ENCODE peak calls at places on chromosome 6, in four cellular contexts. One of them, this sample, is unnamed.

GRCh38 chr6:42050897-42051653 is 751 bp downstream of the TAF8 start:
- DNase-seq in right lobe of liver: no peak
- DNase-seq in adrenal gland: no peak
- DNase-seq in breast epithelium: no peak
- DNase-seq in this sample: no peak

GRCh38 chr6:57117801-57118200 is 27.8 kb downstream of the ZNF451 start:
- DNase-seq in right lobe of liver: no peak
- DNase-seq in adrenal gland: no peak
- DNase-seq in breast epithelium: no peak
- DNase-seq in this sample: no peak

GRCh38 chr6:151121900-151122299 is 117.9 kb upstream of the AKAP12 start:
- DNase-seq in right lobe of liver: peak
- DNase-seq in adrenal gland: peak
- DNase-seq in breast epithelium: no peak
- DNase-seq in this sample: no peak

GRCh38 chr6:125818659-125819297 is 28.0 kb downstream of the NCOA7 start:
- DNase-seq in right lobe of liver: no peak
- DNase-seq in adrenal gland: no peak
- DNase-seq in breast epithelium: no peak
- DNase-seq in this sample: no peak

GRCh38 chr6:63844287-63844686 is 208.7 kb downstream of the PHF3 start:
- DNase-seq in right lobe of liver: no peak
- DNase-seq in adrenal gland: no peak
- DNase-seq in breast epithelium: no peak
- DNase-seq in this sample: no peak

GRCh38 chr6:69105288-69105687 is 470.2 kb downstream of the ADGRB3 start:
- DNase-seq in right lobe of liver: no peak
- DNase-seq in adrenal gland: no peak
- DNase-seq in breast epithelium: no peak
- DNase-seq in this sample: no peak

GRCh38 chr6:42404494-42404893 is 47.2 kb downstream of the TRERF1 start:
- DNase-seq in right lobe of liver: peak
- DNase-seq in adrenal gland: no peak
- DNase-seq in breast epithelium: no peak
- DNase-seq in this sample: peak

GRCh38 chr6:35478259-35478658 is 10.1 kb downstream of the RPL10A start:
- DNase-seq in right lobe of liver: no peak
- DNase-seq in adrenal gland: no peak
- DNase-seq in breast epithelium: no peak
- DNase-seq in this sample: no peak

GRCh38 chr6:18260448-18261106 is 3.8 kb downstream of the DEK start:
- DNase-seq in right lobe of liver: no peak
- DNase-seq in adrenal gland: no peak
- DNase-seq in breast epithelium: no peak
- DNase-seq in this sample: no peak

GRCh38 chr6:109059591-109060021 is 35.0 kb downstream of the SESN1 start:
- DNase-seq in right lobe of liver: no peak
- DNase-seq in adrenal gland: no peak
- DNase-seq in breast epithelium: no peak
- DNase-seq in this sample: no peak

GRCh38 chr6:34423254-34423653 is 2.6 kb downstream of the RPS10 start:
- DNase-seq in right lobe of liver: no peak
- DNase-seq in adrenal gland: no peak
- DNase-seq in breast epithelium: no peak
- DNase-seq in this sample: no peak

GRCh38 chr6:87473419-87473903 is 687 bp downstream of the SLC35A1 start:
- DNase-seq in right lobe of liver: no peak
- DNase-seq in adrenal gland: peak
- DNase-seq in breast epithelium: no peak
- DNase-seq in this sample: peak

GRCh38 chr6:137697267-137697938 is 169.7 kb upstream of the TNFAIP3 start:
- DNase-seq in right lobe of liver: no peak
- DNase-seq in adrenal gland: no peak
- DNase-seq in breast epithelium: no peak
- DNase-seq in this sample: no peak
- TF ChIP-seq POLR2A in right lobe of liver: no peak
- TF ChIP-seq POLR2A in adrenal gland: no peak
- TF ChIP-seq POLR2A in breast epithelium: no peak
- TF ChIP-seq POLR2A in this sample: no peak

DNA sequence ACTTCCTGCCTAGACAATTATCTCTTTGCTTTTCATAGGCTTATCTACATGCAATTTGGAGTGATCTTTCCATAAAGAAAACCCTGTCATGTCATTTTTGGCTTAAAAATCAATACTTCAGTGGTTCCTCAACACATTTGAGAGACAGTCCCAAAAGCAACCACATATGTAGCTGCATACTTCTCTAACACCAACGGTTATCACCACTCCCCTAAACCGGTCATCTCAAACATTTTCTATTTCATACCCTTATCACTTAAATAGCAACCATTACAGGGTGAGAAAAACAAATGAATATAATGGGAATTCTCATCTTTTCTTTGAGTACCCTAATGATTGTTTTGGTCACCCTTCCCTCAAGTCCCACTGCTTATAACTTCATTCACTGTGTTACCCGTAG is 5.1 kb downstream of the GLO1 start:
- DNase-seq in right lobe of liver: no peak
- DNase-seq in adrenal gland: no peak
- DNase-seq in breast epithelium: no peak
- DNase-seq in this sample: no peak
- TF ChIP-seq POLR2A in right lobe of liver: no peak
- TF ChIP-seq POLR2A in adrenal gland: no peak
- TF ChIP-seq POLR2A in breast epithelium: no peak
- TF ChIP-seq POLR2A in this sample: no peak

GRCh38 chr6:52577022-52577777 is at the start of gene TRAM2:
- DNase-seq in right lobe of liver: peak
- DNase-seq in adrenal gland: peak
- DNase-seq in breast epithelium: peak
- DNase-seq in this sample: peak
- TF ChIP-seq POLR2A in right lobe of liver: peak
- TF ChIP-seq POLR2A in adrenal gland: peak
- TF ChIP-seq POLR2A in breast epithelium: no peak
- TF ChIP-seq POLR2A in this sample: peak

DNA sequence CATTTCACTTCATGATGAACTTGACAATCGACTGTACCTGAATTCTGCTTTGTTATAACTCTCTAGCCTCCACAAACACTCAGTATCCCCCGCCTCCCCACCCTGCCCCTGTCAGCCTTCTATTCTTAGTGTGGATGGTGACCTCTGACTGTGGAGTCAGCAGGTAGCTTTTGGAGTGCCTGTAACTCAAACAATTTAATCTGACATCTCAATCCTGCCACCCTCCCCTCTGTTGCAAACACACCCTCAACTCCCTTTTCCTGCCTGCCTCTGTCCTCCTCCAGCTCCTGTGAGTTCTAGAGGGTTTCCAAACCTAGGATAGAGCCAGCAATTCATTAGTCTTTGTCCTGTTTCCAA is 20.3 kb downstream of the DAAM2 start:
- DNase-seq in right lobe of liver: no peak
- DNase-seq in adrenal gland: no peak
- DNase-seq in breast epithelium: no peak
- DNase-seq in this sample: no peak
- TF ChIP-seq POLR2A in right lobe of liver: no peak
- TF ChIP-seq POLR2A in adrenal gland: no peak
- TF ChIP-seq POLR2A in breast epithelium: no peak
- TF ChIP-seq POLR2A in this sample: no peak

GRCh38 chr6:111087106-111087835 is at the start of gene SLC16A10:
- DNase-seq in right lobe of liver: peak
- DNase-seq in adrenal gland: peak
- DNase-seq in breast epithelium: no peak
- DNase-seq in this sample: peak
- TF ChIP-seq POLR2A in right lobe of liver: peak
- TF ChIP-seq POLR2A in adrenal gland: peak
- TF ChIP-seq POLR2A in breast epithelium: no peak
- TF ChIP-seq POLR2A in this sample: peak

GRCh38 chr6:28264834-28265401 is 2.0 kb upstream of the ZSCAN26 start:
- DNase-seq in right lobe of liver: no peak
- DNase-seq in adrenal gland: no peak
- DNase-seq in breast epithelium: no peak
- DNase-seq in this sample: no peak

GRCh38 chr6:28267695-28268059 is 734 bp downstream of the ZSCAN26 start:
- DNase-seq in right lobe of liver: no peak
- DNase-seq in adrenal gland: no peak
- DNase-seq in breast epithelium: no peak
- DNase-seq in this sample: no peak

GRCh38 chr6:28266563-28266961 is 381 bp upstream of the ZSCAN26 start:
- DNase-seq in right lobe of liver: no peak
- DNase-seq in adrenal gland: no peak
- DNase-seq in breast epithelium: no peak
- DNase-seq in this sample: no peak

GRCh38 chr6:28269492-28269891 is 2.5 kb downstream of the ZSCAN26 start:
- DNase-seq in right lobe of liver: no peak
- DNase-seq in adrenal gland: no peak
- DNase-seq in breast epithelium: no peak
- DNase-seq in this sample: peak

DNA sequence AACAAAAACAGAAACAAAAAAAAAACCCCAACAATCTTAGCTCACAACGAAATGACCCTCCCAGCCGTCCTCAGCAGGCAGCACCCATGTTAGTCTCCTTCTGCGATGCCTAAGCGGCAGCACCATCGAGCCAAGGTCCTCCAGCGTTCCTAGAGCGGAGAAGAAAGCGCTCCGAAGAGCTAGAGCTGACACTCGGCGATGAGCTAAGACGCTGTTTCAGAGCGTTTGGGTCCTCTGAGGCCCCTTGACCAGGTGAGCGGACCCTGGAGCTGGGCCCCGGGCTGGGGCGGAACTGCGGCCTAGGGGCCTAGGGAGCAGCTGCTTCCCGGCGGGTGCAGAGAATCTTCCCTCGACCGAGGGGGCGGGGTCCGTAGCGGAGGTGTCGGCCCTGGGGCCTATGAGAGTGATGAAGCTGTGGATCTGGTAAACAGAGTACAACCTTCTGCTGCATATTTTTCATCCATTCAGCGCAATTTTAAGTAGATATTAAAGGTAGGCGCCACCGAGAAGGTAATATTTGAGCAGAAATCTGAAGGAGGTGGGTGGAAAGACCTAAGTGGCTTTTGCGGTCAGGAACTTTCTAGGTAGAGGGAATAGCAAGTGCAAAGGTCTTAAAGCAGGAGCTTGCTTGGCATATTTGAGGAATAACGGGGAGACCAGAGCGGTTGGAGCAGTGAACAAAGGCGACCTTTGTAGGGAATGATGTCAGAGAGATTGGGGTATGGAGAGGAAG is at the start of gene ZSCAN26:
- DNase-seq in right lobe of liver: peak
- DNase-seq in adrenal gland: peak
- DNase-seq in breast epithelium: peak
- DNase-seq in this sample: peak
- TF ChIP-seq POLR2A in right lobe of liver: peak
- TF ChIP-seq POLR2A in adrenal gland: peak
- TF ChIP-seq POLR2A in breast epithelium: no peak
- TF ChIP-seq POLR2A in this sample: peak

GRCh38 chr6:46652232-46652602 is 401 bp downstream of the CYP39A1 start:
- DNase-seq in right lobe of liver: no peak
- DNase-seq in adrenal gland: no peak
- DNase-seq in breast epithelium: no peak
- DNase-seq in this sample: no peak

GRCh38 chr6:46651006-46651405 is 1.6 kb downstream of the CYP39A1 start:
- DNase-seq in right lobe of liver: no peak
- DNase-seq in adrenal gland: no peak
- DNase-seq in breast epithelium: no peak
- DNase-seq in this sample: no peak

GRCh38 chr6:46653439-46653942 is 716 bp downstream of the SLC25A27 start:
- DNase-seq in right lobe of liver: no peak
- DNase-seq in adrenal gland: no peak
- DNase-seq in breast epithelium: no peak
- DNase-seq in this sample: no peak

GRCh38 chr6:46651766-46652165 is 852 bp downstream of the CYP39A1 start:
- DNase-seq in right lobe of liver: no peak
- DNase-seq in adrenal gland: no peak
- DNase-seq in breast epithelium: no peak
- DNase-seq in this sample: no peak

DNA sequence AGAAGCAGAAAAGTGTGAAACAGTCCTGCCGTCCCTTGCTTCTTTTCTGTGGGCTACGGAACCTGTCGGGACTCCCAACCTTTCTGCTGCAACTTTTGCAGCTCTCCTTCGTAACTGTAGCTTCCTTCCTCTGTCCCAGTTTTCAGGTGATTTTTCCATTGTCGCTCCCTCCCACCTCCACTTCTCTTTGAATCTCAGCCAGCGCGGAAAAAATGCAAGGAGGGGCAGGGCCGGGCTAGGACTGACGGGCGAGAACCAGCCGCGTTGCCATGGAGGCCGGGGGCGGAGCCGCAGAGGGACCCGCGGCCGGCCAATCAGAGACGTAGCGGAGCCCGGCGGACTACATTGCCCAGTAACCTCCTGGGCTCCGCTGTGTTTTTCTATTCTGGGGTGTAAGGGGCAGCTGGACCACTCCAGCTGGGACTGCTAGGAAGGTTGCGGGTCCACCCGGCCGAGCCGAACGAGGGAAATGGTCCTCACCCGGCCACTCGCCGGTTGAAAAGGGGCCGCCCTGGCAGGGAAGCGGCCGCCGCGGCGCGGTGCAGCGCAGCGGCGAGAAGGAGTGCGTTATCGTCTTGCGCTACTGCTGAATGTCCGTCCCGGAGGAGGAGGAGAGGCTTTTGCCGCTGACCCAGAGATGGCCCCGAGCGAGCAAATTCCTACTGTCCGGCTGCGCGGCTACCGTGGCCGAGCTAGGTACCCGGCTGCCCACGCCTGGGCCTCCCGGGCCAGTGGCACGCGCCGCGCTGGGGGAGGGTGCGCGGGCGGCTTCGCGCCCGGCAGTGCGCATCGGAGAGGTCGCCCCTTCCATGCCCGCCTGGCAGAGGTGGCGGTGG is at the start of the genes CYP39A1 and SLC25A27:
- DNase-seq in right lobe of liver: peak
- DNase-seq in adrenal gland: peak
- DNase-seq in breast epithelium: peak
- DNase-seq in this sample: peak
- TF ChIP-seq POLR2A in right lobe of liver: peak
- TF ChIP-seq POLR2A in adrenal gland: peak
- TF ChIP-seq POLR2A in breast epithelium: peak
- TF ChIP-seq POLR2A in this sample: no peak

DNA sequence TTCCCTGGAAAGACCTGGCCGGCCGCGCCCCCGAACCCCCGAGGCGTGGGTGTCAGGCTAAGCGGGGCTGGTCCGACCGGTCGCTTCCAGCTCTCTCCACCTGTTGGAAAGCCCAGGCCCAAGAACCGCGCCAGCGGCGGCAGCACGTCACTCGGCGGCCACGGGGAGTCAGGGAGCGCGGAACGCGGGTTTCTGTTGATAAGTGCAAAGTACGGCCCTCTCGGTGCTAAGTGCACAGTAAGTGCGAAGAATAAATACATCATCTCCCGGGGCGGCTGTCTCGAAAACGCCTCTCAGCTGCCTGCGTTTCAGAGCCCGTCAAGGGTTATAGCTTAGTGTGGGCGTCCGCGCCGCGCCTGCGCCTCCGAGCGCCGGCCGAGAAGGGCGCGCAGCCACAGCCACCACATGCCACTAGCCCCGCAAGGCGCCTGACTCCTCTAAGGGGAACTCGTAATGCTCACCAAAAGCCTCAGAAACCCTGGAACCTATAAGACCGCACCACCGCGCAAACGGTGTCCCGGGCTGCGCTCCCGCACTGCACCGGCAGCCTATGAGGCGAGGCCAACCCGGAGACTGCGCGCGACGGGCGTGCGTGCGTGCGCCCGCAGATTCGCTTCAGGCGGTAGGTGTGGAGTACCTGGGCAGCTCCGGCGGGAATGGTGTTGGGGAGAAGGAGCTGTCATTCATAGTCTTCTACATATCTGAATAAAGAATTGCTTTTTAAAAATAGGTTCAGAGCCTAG is 9.2 kb upstream of the TBX18 start:
- DNase-seq in right lobe of liver: peak
- DNase-seq in adrenal gland: no peak
- DNase-seq in breast epithelium: no peak
- DNase-seq in this sample: peak
- TF ChIP-seq POLR2A in right lobe of liver: no peak
- TF ChIP-seq POLR2A in adrenal gland: no peak
- TF ChIP-seq POLR2A in breast epithelium: no peak
- TF ChIP-seq POLR2A in this sample: no peak

This sample was measured in erythroblast.